ENCODE peak calls at places on chromosomes 11 and 22, in nine cellular contexts. G is activated naive CD4-positive, alpha-beta T cell treated with Interleukin-2 at 50 U/mL for 16 hours; E is heart left ventricle; W is NCI-H1048; Z is activated CD4-positive, alpha-beta T cell treated with anti-CD3 and anti-CD28 coated beads, Interleukin-2, amount 10 ng/mL, durations not matched to agents 7 days and 5 days; H is AG04450; I is H1; A is skeletal muscle cell; N is GM12865. F is an unnamed sample.

GRCh38 chr22:31148516-31148915 is 8.2 kb upstream of the PLA2G3 start:
- DNase-seq in G (no peak), E (peak), W (no peak), Z (no peak), H (no peak), I (no peak), A (peak), N (no peak), F (no peak)

GRCh38 chr11:106950067-106950491 is 68.2 kb downstream of the GUCY1A2 start:
- DNase-seq in G (no peak), E (peak), W (no peak), Z (no peak), H (no peak), I (no peak), A (no peak), N (no peak), F (no peak)

GRCh38 chr11:13098067-13098466 is 89.0 kb downstream of the RASSF10 start:
- DNase-seq in G (no peak), E (no peak), W (peak), Z (no peak), H (no peak), I (no peak), A (no peak), N (no peak), F (no peak)

GRCh38 chr11:76347391-76347790 is 33.5 kb downstream of the THAP12 start:
- DNase-seq in G (no peak), E (no peak), W (no peak), Z (no peak), H (no peak), I (no peak), A (peak), N (no peak), F (no peak)

GRCh38 chr11:96204721-96205459 is 138.1 kb downstream of the MAML2 start:
- DNase-seq in G (peak), E (no peak), W (no peak), Z (peak), H (no peak), I (no peak), A (no peak), N (no peak), F (no peak)

GRCh38 chr11:77096591-77097019 is 6.0 kb upstream of the OMP start:
- DNase-seq in G (no peak), E (peak), W (no peak), Z (no peak), H (no peak), I (no peak), A (no peak), N (no peak), F (no peak)

GRCh38 chr11:48167380-48167779 is 49.2 kb upstream of the OR4B1 start:
- DNase-seq in G (no peak), E (no peak), W (no peak), Z (no peak), H (no peak), I (no peak), A (no peak), N (no peak), F (no peak)

GRCh38 chr22:39264344-39265116 is 19.7 kb upstream of the PDGFB start:
- DNase-seq in G (no peak), E (peak), W (no peak), Z (no peak), H (no peak), I (no peak), A (no peak), N (peak), F (no peak)

GRCh38 chr22:43840851-43841250 is 21.5 kb downstream of the SULT4A1 start:
- DNase-seq in G (no peak), E (peak), W (no peak), Z (no peak), H (no peak), I (no peak), A (no peak), N (no peak), F (no peak)

GRCh38 chr11:69337211-69337721 is 43.3 kb downstream of the MYEOV start:
- DNase-seq in G (peak), E (no peak), W (no peak), Z (peak), H (peak), I (no peak), A (no peak), N (peak), F (no peak)

GRCh38 chr22:44449061-44449682 is 48.9 kb downstream of the RTL6 start:
- DNase-seq in G (no peak), E (no peak), W (no peak), Z (no peak), H (peak), I (no peak), A (peak), N (peak), F (no peak)

GRCh38 chr11:34680206-34680605 is 59.3 kb downstream of the EHF start:
- DNase-seq in G (no peak), E (no peak), W (no peak), Z (no peak), H (no peak), I (no peak), A (no peak), N (no peak), F (no peak)

GRCh38 chr11:64152841-64153691 is 12.8 kb downstream of the MACROD1 start:
- DNase-seq in G (peak), E (peak), W (no peak), Z (peak), H (no peak), I (peak), A (no peak), N (peak), F (peak)

GRCh38 chr11:120137611-120138521 is at the start of gene TRIM29:
- DNase-seq in G (no peak), E (no peak), W (no peak), Z (no peak), H (no peak), I (peak), A (no peak), N (no peak), F (peak)

GRCh38 chr22:40040927-40041326 is 46.2 kb downstream of the FAM83F start:
- DNase-seq in G (no peak), E (no peak), W (peak), Z (no peak), H (no peak), I (no peak), A (peak), N (no peak), F (no peak)

GRCh38 chr11:77396305-77396704 is 77.6 kb downstream of the PAK1 start:
- DNase-seq in G (no peak), E (no peak), W (no peak), Z (no peak), H (no peak), I (no peak), A (no peak), N (no peak), F (no peak)

GRCh38 chr11:134597452-134597851 is 185.4 kb upstream of the B3GAT1 start:
- DNase-seq in G (no peak), E (no peak), W (no peak), Z (no peak), H (no peak), I (peak), A (no peak), N (no peak), F (no peak)

GRCh38 chr11:134244593-134244992 is 8.6 kb downstream of the THYN1 start:
- DNase-seq in G (no peak), E (no peak), W (no peak), Z (peak), H (no peak), I (no peak), A (no peak), N (peak), F (no peak)

GRCh38 chr11:14537134-14537599 is 17.0 kb upstream of the PSMA1 start:
- DNase-seq in G (peak), E (no peak), W (no peak), Z (peak), H (no peak), I (no peak), A (no peak), N (peak), F (peak)

GRCh38 chr11:7418061-7418460 is 67.2 kb upstream of the OLFML1 start:
- DNase-seq in G (no peak), E (no peak), W (no peak), Z (no peak), H (no peak), I (no peak), A (no peak), N (no peak), F (no peak)

GRCh38 chr22:24063986-24064385 is 52.9 kb downstream of the CABIN1 start:
- DNase-seq in G (no peak), E (no peak), W (no peak), Z (no peak), H (no peak), I (no peak), A (no peak), N (no peak), F (no peak)

GRCh38 chr11:130562549-130562948 is 114.1 kb downstream of the ADAMTS15 start:
- DNase-seq in G (no peak), E (no peak), W (no peak), Z (no peak), H (no peak), I (no peak), A (no peak), N (no peak), F (no peak)

GRCh38 chr11:6002202-6002699 is 4.5 kb downstream of the OR56A4 start:
- DNase-seq in G (no peak), E (no peak), W (no peak), Z (no peak), H (no peak), I (no peak), A (no peak), N (no peak), F (no peak)

GRCh38 chr11:102882389-102883024 is 7.7 kb upstream of the MMP12 start:
- DNase-seq in G (no peak), E (no peak), W (no peak), Z (no peak), H (no peak), I (no peak), A (peak), N (peak), F (no peak)

GRCh38 chr11:47179655-47179991 is 2.9 kb upstream of the ARFGAP2 start:
- DNase-seq in G (peak), E (no peak), W (peak), Z (peak), H (no peak), I (peak), A (no peak), N (peak), F (peak)

GRCh38 chr11:19868281-19868821 is 155.7 kb downstream of the NAV2 start:
- DNase-seq in G (no peak), E (no peak), W (no peak), Z (no peak), H (peak), I (no peak), A (peak), N (no peak), F (no peak)

GRCh38 chr11:120547871-120548681 is 36.5 kb downstream of the GRIK4 start:
- DNase-seq in G (no peak), E (peak), W (peak), Z (no peak), H (peak), I (no peak), A (peak), N (no peak), F (no peak)

GRCh38 chr11:95256204-95256819 is 25.3 kb upstream of the SESN3 start:
- DNase-seq in G (no peak), E (no peak), W (no peak), Z (no peak), H (no peak), I (no peak), A (no peak), N (peak), F (no peak)

GRCh38 chr22:22884010-22884887 is 3.4 kb upstream of the IGLL5 start:
- DNase-seq in G (peak), E (no peak), W (no peak), Z (peak), H (no peak), I (peak), A (no peak), N (peak), F (peak)

GRCh38 chr11:131763193-131763890 is 392.9 kb downstream of the NTM start:
- DNase-seq in G (no peak), E (no peak), W (no peak), Z (no peak), H (no peak), I (no peak), A (no peak), N (no peak), F (no peak)

GRCh38 chr11:112364962-112365481 is 104.4 kb upstream of the PLET1 start:
- DNase-seq in G (no peak), E (no peak), W (no peak), Z (no peak), H (peak), I (no peak), A (peak), N (no peak), F (no peak)

GRCh38 chr11:75968021-75968685 is 153.1 kb downstream of the UVRAG start:
- DNase-seq in G (no peak), E (no peak), W (no peak), Z (no peak), H (no peak), I (no peak), A (no peak), N (no peak), F (no peak)

GRCh38 chr22:37161442-37161841 is 11.7 kb upstream of the IL2RB start:
- DNase-seq in G (no peak), E (peak), W (no peak), Z (peak), H (no peak), I (no peak), A (no peak), N (peak), F (peak)